ENCODE peak calls at places on chromosomes 2 and 18, in ten cellular contexts. K is RPMI7951; Y is anterior cingulate cortex; U is hippocampal formation; H is mucosa of gallbladder; A is Right ventricle myocardium superior; N is GM10248; T is ACHN; W is lower lobe of right lung; M is activated CD4-positive, CD25-positive, alpha-beta regulatory T cell treated with anti-CD3 and anti-CD28 coated beads, Interleukin-2, amount 50 U/mL, for 72 hours. O is an unnamed sample.

GRCh38 chr2:237434916-237435315 is 21.0 kb upstream of the COL6A3 start:
- DNase-seq in K (peak; percentile 92), Y (no peak), U (no peak), H (no peak), A (no peak), N (no peak), T (no peak), W (no peak), M (peak; percentile 49), O (no peak)

GRCh38 chr2:128736689-128737545 is 418.2 kb upstream of the HS6ST1 start:
- DNase-seq in K (peak; percentile 42), Y (peak; percentile 48), U (peak; percentile 53), H (peak; percentile 82), A (peak; percentile 88), N (peak; percentile 88), T (peak; percentile 46), W (peak; percentile 85), M (peak; percentile 69), O (peak; percentile 87)

GRCh38 chr2:168912466-168913170 is 11.5 kb downstream of the G6PC2 start:
- DNase-seq in K (peak; percentile 35), Y (peak; percentile 9), U (peak; percentile 32), H (no peak), A (peak; percentile 56), N (no peak), T (peak; percentile 24), W (no peak), M (no peak), O (no peak)

GRCh38 chr2:26652361-26653041 is 11.3 kb upstream of the CIB4 start:
- DNase-seq in K (peak; percentile 69), Y (no peak), U (no peak), H (peak; percentile 20), A (no peak), N (no peak), T (no peak), W (no peak), M (no peak), O (peak; percentile 42)

GRCh38 chr2:31446848-31447247 is 32.3 kb upstream of the XDH start:
- DNase-seq in K (peak; percentile 37), Y (no peak), U (no peak), H (no peak), A (no peak), N (no peak), T (no peak), W (no peak), M (no peak), O (no peak)

GRCh38 chr2:8576525-8577157 is 105.2 kb upstream of the ID2 start:
- DNase-seq in K (peak; percentile 54), Y (no peak), U (no peak), H (no peak), A (no peak), N (no peak), T (no peak), W (no peak), M (peak; percentile 57), O (no peak)

GRCh38 chr2:99722726-99723125 is 232.9 kb upstream of the REV1 start:
- DNase-seq in K (no peak), Y (no peak), U (no peak), H (no peak), A (no peak), N (no peak), T (no peak), W (no peak), M (no peak), O (no peak)

GRCh38 chr2:204258900-204259299 is 286.4 kb upstream of the PARD3B start:
- DNase-seq in K (no peak), Y (no peak), U (no peak), H (no peak), A (no peak), N (no peak), T (no peak), W (no peak), M (no peak), O (no peak)

GRCh38 chr2:105674859-105675541 is 69.7 kb upstream of the NCK2 start:
- DNase-seq in K (no peak), Y (no peak), U (no peak), H (no peak), A (no peak), N (no peak), T (no peak), W (no peak), M (peak; percentile 39), O (no peak)

GRCh38 chr2:237064203-237065061 is 21.3 kb upstream of the COPS8 start:
- DNase-seq in K (no peak), Y (no peak), U (no peak), H (no peak), A (no peak), N (no peak), T (no peak), W (no peak), M (no peak), O (no peak)

GRCh38 chr2:38505779-38506178 is 96.9 kb downstream of the HNRNPLL start:
- DNase-seq in K (peak; percentile 84), Y (no peak), U (no peak), H (peak; percentile 68), A (peak; percentile 59), N (no peak), T (no peak), W (no peak), M (no peak), O (no peak)

GRCh38 chr2:42969231-42970150 is 177.1 kb upstream of the HAAO start:
- DNase-seq in K (peak; percentile 89), Y (no peak), U (no peak), H (no peak), A (no peak), N (no peak), T (peak; percentile 65), W (no peak), M (no peak), O (no peak)

GRCh38 chr18:79506191-79507075 is 110.7 kb downstream of the NFATC1 start:
- DNase-seq in K (no peak), Y (no peak), U (no peak), H (no peak), A (peak; percentile 42), N (no peak), T (no peak), W (peak; percentile 45), M (peak; percentile 24), O (peak; percentile 57)

GRCh38 chr2:237490009-237490804 is 3.2 kb downstream of the MLPH start:
- DNase-seq in K (no peak), Y (no peak), U (no peak), H (no peak), A (no peak), N (no peak), T (no peak), W (no peak), M (no peak), O (peak; percentile 62)

GRCh38 chr2:137929504-137929886 is 34.8 kb upstream of the HNMT start:
- DNase-seq in K (no peak), Y (no peak), U (no peak), H (no peak), A (no peak), N (no peak), T (no peak), W (no peak), M (no peak), O (no peak)

GRCh38 chr2:136358576-136358975 is 240.6 kb upstream of the CXCR4 start:
- DNase-seq in K (no peak), Y (no peak), U (no peak), H (no peak), A (no peak), N (no peak), T (no peak), W (no peak), M (no peak), O (no peak)

GRCh38 chr18:26453370-26454030 is 94.9 kb downstream of the KCTD1 start:
- DNase-seq in K (no peak), Y (no peak), U (no peak), H (peak; percentile 3), A (no peak), N (no peak), T (peak; percentile 63), W (no peak), M (no peak), O (no peak)

GRCh38 chr2:155972916-155973315 is 359.6 kb downstream of the NR4A2 start:
- DNase-seq in K (no peak), Y (no peak), U (no peak), H (no peak), A (no peak), N (no peak), T (no peak), W (no peak), M (no peak), O (no peak)

GRCh38 chr2:127673304-127674069 is 1.8 kb downstream of the LIMS2 start:
- DNase-seq in K (no peak), Y (no peak), U (no peak), H (peak; percentile 9), A (no peak), N (no peak), T (no peak), W (no peak), M (no peak), O (no peak)

O was measured in upper lobe of right lung.